ENCODE peak calls at places on chromosomes 3 and 15, in eight cellular contexts. W is brain microvascular endothelial cell, N is GM12864, U is left lung, X is mammary epithelial cell, Y is fibroblast of pulmonary artery, E is RWPE1, B is cardiac fibroblast. Z is an unnamed sample.

GRCh38 chr3:143973352-143974021 is 1.9 kb downstream of the DIPK2A start:
- DNase-seq in W (peak; percentile 14), N (no peak), U (no peak), X (peak; percentile 39), Y (peak; percentile 35), E (peak; percentile 17), B (peak; percentile 33), Z (no peak)

GRCh38 chr15:77035584-77035983 is 35.3 kb downstream of the TSPAN3 start:
- DNase-seq in W (no peak), N (no peak), U (peak; percentile 26), X (no peak), Y (no peak), E (no peak), B (no peak), Z (no peak)

GRCh38 chr3:9467451-9467850 is 70.0 kb downstream of the SETD5 start:
- DNase-seq in W (no peak), N (no peak), U (no peak), X (no peak), Y (no peak), E (no peak), B (no peak), Z (no peak)

GRCh38 chr3:86954751-86955150 is 36.2 kb downstream of the VGLL3 start:
- DNase-seq in W (no peak), N (no peak), U (no peak), X (no peak), Y (no peak), E (no peak), B (no peak), Z (no peak)

GRCh38 chr3:78647735-78648134 is 1120.1 kb downstream of the ROBO1 start:
- DNase-seq in W (peak; percentile 61), N (no peak), U (no peak), X (peak; percentile 52), Y (peak; percentile 21), E (no peak), B (peak; percentile 10), Z (no peak)

GRCh38 chr3:58009749-58010535 is 1.7 kb downstream of the FLNB start:
- DNase-seq in W (no peak), N (no peak), U (peak; percentile 72), X (peak; percentile 71), Y (no peak), E (peak; percentile 69), B (no peak), Z (no peak)

GRCh38 chr15:80036067-80036466 is 23.4 kb upstream of the ZFAND6 start:
- DNase-seq in W (no peak), N (no peak), U (no peak), X (no peak), Y (no peak), E (no peak), B (no peak), Z (no peak)

GRCh38 chr3:14784087-14784596 is 34.6 kb upstream of the FGD5 start:
- DNase-seq in W (no peak), N (no peak), U (peak; percentile 24), X (no peak), Y (no peak), E (no peak), B (peak; percentile 31), Z (no peak)

GRCh38 chr3:66172394-66172793 is 48.4 kb upstream of the SLC25A26 start:
- DNase-seq in W (no peak), N (no peak), U (no peak), X (no peak), Y (no peak), E (no peak), B (no peak), Z (no peak)

GRCh38 chr15:67066041-67067021 is 929 bp downstream of the SMAD3 start:
- DNase-seq in W (no peak), N (no peak), U (no peak), X (peak; percentile 39), Y (no peak), E (no peak), B (peak; percentile 35), Z (peak; percentile 22)

GRCh38 chr15:79130535-79131130 is 40.1 kb upstream of the RASGRF1 start:
- DNase-seq in W (no peak), N (no peak), U (no peak), X (no peak), Y (no peak), E (peak; percentile 14), B (no peak), Z (no peak)

GRCh38 chr15:72983812-72984211 is 68.5 kb upstream of the NEO1 start:
- DNase-seq in W (no peak), N (no peak), U (no peak), X (no peak), Y (no peak), E (no peak), B (no peak), Z (no peak)

GRCh38 chr15:74326759-74327158 is 40.7 kb downstream of the CYP11A1 start:
- DNase-seq in W (no peak), N (no peak), U (no peak), X (no peak), Y (peak; percentile 19), E (no peak), B (peak; percentile 27), Z (no peak)

GRCh38 chr3:138184994-138185393 is 2.1 kb upstream of the ARMC8 start:
- DNase-seq in W (no peak), N (no peak), U (no peak), X (peak; percentile 25), Y (no peak), E (peak; percentile 13), B (no peak), Z (no peak)

GRCh38 chr3:24315991-24316390 is 178.7 kb downstream of the THRB start:
- DNase-seq in W (no peak), N (no peak), U (no peak), X (peak; percentile 17), Y (peak; percentile 13), E (no peak), B (peak; percentile 30), Z (no peak)

GRCh38 chr3:66785191-66785909 is 212.8 kb upstream of the KBTBD8 start:
- DNase-seq in W (no peak), N (no peak), U (no peak), X (peak; percentile 30), Y (no peak), E (no peak), B (no peak), Z (no peak)

GRCh38 chr15:101393172-101393571 is 96.3 kb downstream of the PCSK6 start:
- DNase-seq in W (no peak), N (no peak), U (no peak), X (no peak), Y (no peak), E (no peak), B (no peak), Z (no peak)

GRCh38 chr15:45573961-45574629 is 13.1 kb upstream of the BLOC1S6 start:
- DNase-seq in W (no peak), N (no peak), U (no peak), X (no peak), Y (peak; percentile 10), E (no peak), B (peak; percentile 8), Z (peak; percentile 69)

GRCh38 chr3:13348671-13349396 is 71.3 kb downstream of the NUP210 start:
- DNase-seq in W (no peak), N (no peak), U (no peak), X (no peak), Y (no peak), E (no peak), B (no peak), Z (no peak)

GRCh38 chr3:177362646-177363045 is 165.4 kb upstream of the TBL1XR1 start:
- DNase-seq in W (no peak), N (no peak), U (no peak), X (no peak), Y (no peak), E (no peak), B (no peak), Z (no peak)

GRCh38 chr3:58688563-58688962 is 22.0 kb upstream of the FAM3D start:
- DNase-seq in W (no peak), N (no peak), U (no peak), X (no peak), Y (no peak), E (no peak), B (no peak), Z (no peak)

GRCh38 chr3:114449271-114450007 is 155.6 kb downstream of the TIGIT start:
- DNase-seq in W (no peak), N (no peak), U (no peak), X (peak; percentile 89), Y (no peak), E (peak; percentile 17), B (no peak), Z (no peak)
- TF ChIP-seq CTCF in W (no peak), N (no peak), U (no peak), X (no peak), Y (no peak), E (no peak), B (no peak), Z (no peak)

DNA sequence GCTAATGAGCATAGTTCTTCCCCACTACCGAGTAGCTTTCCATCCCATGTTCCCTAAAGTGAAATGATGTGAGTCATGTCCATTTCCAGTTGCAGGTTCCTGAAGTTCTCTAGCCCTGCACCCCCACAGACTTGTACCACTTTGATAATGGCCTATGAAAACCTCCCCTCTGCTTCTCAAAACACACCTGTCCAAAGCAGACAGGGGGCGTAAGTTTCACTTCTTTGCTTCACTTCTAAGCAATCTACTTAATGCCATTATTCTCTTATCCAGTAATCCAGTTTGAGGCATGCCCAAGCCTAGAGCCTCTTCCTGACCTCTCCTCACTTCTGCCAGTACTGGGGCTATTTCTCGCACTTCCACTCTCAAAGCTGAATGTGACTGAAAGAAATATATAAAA is 305.1 kb downstream of the IGSF11 start:
- DNase-seq in W (no peak), N (no peak), U (no peak), X (no peak), Y (no peak), E (no peak), B (no peak), Z (no peak)
- TF ChIP-seq CTCF in W (no peak), N (no peak), U (no peak), X (no peak), Y (no peak), E (no peak), B (no peak), Z (no peak)

DNA sequence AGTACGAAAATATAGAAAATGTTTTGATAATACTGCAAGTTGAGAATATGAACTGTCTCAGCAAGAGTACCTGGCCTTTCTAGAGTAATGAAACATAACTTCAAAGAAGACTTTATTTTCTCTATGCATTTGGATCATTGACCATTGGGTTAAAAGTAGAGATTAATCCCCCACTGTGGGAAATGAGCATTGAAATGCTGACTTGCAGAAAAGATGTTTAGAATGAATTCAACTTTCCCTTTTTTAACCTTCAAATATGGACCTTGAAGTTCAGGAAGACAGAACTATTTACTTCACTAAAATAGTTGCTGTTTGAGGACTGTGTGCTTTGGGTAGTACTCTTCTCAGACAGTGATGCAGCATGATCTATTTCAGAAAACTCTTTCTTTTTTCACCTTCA is 75.7 kb downstream of the NLGN1 start:
- DNase-seq in W (no peak), N (no peak), U (no peak), X (no peak), Y (no peak), E (no peak), B (no peak), Z (no peak)
- TF ChIP-seq CTCF in W (no peak), N (no peak), U (no peak), X (no peak), Y (no peak), E (no peak), B (no peak), Z (no peak)

DNA sequence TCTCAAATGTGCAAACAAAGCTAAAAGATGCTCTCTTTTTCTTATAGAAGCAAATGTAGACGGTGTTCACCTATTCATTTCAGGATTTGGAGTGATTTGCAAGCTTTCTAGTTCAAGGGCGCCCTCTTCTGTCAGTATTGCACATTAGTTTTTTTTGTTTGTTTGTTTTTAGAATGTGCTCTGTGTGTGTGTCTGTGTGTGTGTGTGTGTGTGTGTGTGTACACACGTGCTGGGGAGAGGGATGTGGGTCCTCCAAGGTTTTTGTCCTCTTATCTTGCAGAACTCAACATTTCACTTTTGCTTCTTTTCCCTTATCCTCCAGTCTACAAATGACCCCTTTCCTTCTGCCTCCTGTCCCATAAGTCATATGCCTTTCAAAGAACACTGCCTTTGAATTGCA is 23.5 kb downstream of the DNAH1 start:
- DNase-seq in W (peak; percentile 68), N (peak; percentile 66), U (no peak), X (peak; percentile 60), Y (peak; percentile 93), E (peak; percentile 31), B (peak; percentile 92), Z (peak; percentile 48)
- TF ChIP-seq CTCF in W (peak; percentile 65), N (peak; percentile 64), U (peak; percentile 48), X (peak; percentile 72), Y (peak; percentile 70), E (peak; percentile 78), B (peak; percentile 61), Z (peak; percentile 82)